ENCODE peak calls at places on chromosomes 16 and 17, in seven cellular contexts. S is HCT116, T is K562, J is SK-N-SH, A is GM12878, Y is H1, B is HepG2. D is an unnamed sample.

GRCh38 chr17:79841369-79842135 is 2.3 kb upstream of the CBX4 start:
- DNase-seq in Y (peak; percentile 71), A (no peak), S (no peak), J (no peak), B (no peak), T (no peak), D (no peak)

GRCh38 chr16:29007865-29008593 is 23.2 kb downstream of the LAT start:
- DNase-seq in S (no peak), J (no peak), B (no peak), Y (no peak), T (peak; percentile 42), A (no peak), D (no peak)

GRCh38 chr17:80692931-80693467 is 148.4 kb downstream of the RPTOR start:
- DNase-seq in B (no peak), A (no peak), Y (no peak), J (peak; percentile 80), T (no peak), S (no peak), D (no peak)

GRCh38 chr16:53129281-53130192 is 74.7 kb downstream of the CHD9 start:
- DNase-seq in Y (no peak), A (no peak), J (peak; percentile 12), S (no peak), B (peak; percentile 62), T (no peak), D (no peak)

GRCh38 chr17:56297142-56297541 is 143.9 kb downstream of the ANKFN1 start:
- DNase-seq in J (no peak), S (no peak), A (no peak), T (no peak), B (no peak), Y (no peak), D (no peak)

GRCh38 chr17:21573961-21574610 is 118.2 kb upstream of the KCNJ18 start:
- DNase-seq in J (peak; percentile 81), T (no peak), S (no peak), Y (no peak), B (no peak), A (no peak), D (no peak)

GRCh38 chr16:81521141-81521626 is 76.6 kb downstream of the CMIP start:
- DNase-seq in Y (no peak), B (no peak), S (no peak), J (peak; percentile 84), A (no peak), T (peak; percentile 67), D (no peak)

GRCh38 chr17:62735027-62735651 is 73.0 kb downstream of the MARCHF10 start:
- DNase-seq in T (no peak), A (no peak), J (no peak), S (no peak), Y (no peak), B (no peak), D (no peak)

GRCh38 chr16:59573528-59574271 is 839.6 kb upstream of the GOT2 start:
- DNase-seq in A (no peak), Y (no peak), B (no peak), T (no peak), J (no peak), S (no peak), D (no peak)

GRCh38 chr17:67165201-67165600 is 79.8 kb downstream of the HELZ start:
- DNase-seq in T (no peak), A (no peak), B (no peak), Y (no peak), S (no peak), J (no peak), D (no peak)

GRCh38 chr17:80328620-80329380 is 68.1 kb downstream of the RNF213 start:
- DNase-seq in A (no peak), Y (no peak), B (no peak), J (no peak), S (no peak), T (no peak), D (no peak)

GRCh38 chr17:16440814-16441629 is 25.7 kb downstream of the TRPV2 start:
- DNase-seq in S (no peak), J (no peak), B (no peak), T (no peak), Y (no peak), A (no peak), D (no peak)

GRCh38 chr17:17840751-17841591 is 4.2 kb upstream of the SREBF1 start:
- DNase-seq in Y (no peak), B (peak; percentile 35), T (no peak), S (no peak), J (no peak), A (no peak), D (no peak)

GRCh38 chr17:80152057-80152831 is 5.3 kb upstream of the EIF4A3 start:
- DNase-seq in J (no peak), S (no peak), Y (no peak), A (no peak), B (no peak), T (no peak), D (no peak)

GRCh38 chr17:43992641-43993040 is 11.8 kb upstream of the NAGS start:
- DNase-seq in Y (no peak), A (no peak), B (no peak), T (no peak), S (no peak), J (no peak), D (no peak)

GRCh38 chr17:5468075-5468473 is 708 bp downstream of the DHX33 start:
- DNase-seq in J (peak; percentile 36), A (no peak), Y (no peak), S (no peak), T (peak; percentile 11), B (no peak), D (no peak)

GRCh38 chr16:79607587-79607986 is 7.0 kb upstream of the MAF start:
- DNase-seq in S (no peak), J (no peak), A (no peak), B (no peak), T (no peak), Y (no peak), D (no peak)

GRCh38 chr17:76384987-76385891 is 830 bp downstream of the SPHK1 start:
- DNase-seq in S (no peak), A (no peak), J (peak; percentile 76), Y (peak; percentile 74), B (peak; percentile 39), T (peak; percentile 55), D (peak; percentile 43)

GRCh38 chr16:31074814-31075183 is 577 bp downstream of the ZNF646 start:
- DNase-seq in A (no peak), S (no peak), Y (no peak), J (no peak), T (no peak), B (no peak), D (peak; percentile 24)

GRCh38 chr16:64312292-64312691 is 809.6 kb downstream of the CDH11 start:
- DNase-seq in J (no peak), S (no peak), A (no peak), Y (no peak), T (no peak), B (no peak), D (no peak)

GRCh38 chr17:37098910-37099664 is 150.3 kb downstream of the AATF start:
- DNase-seq in S (no peak), T (no peak), Y (no peak), B (no peak), J (no peak), A (no peak), D (no peak)

GRCh38 chr17:81959362-81960129 is 1.4 kb downstream of the NOTUM start:
- DNase-seq in S (no peak), J (peak; percentile 96), A (no peak), Y (peak; percentile 72), T (peak; percentile 86), B (peak; percentile 40), D (peak; percentile 90)

GRCh38 chr17:149897-150575 is 12.7 kb downstream of the SCGB1C2 start:
- DNase-seq in A (no peak), B (no peak), S (no peak), T (no peak), J (no peak), Y (no peak), D (peak; percentile 66)

GRCh38 chr17:63381101-63381729 is 64.9 kb downstream of the CYB561 start:
- DNase-seq in J (peak; percentile 71), B (no peak), S (no peak), Y (no peak), A (no peak), T (peak; percentile 14), D (no peak)

GRCh38 chr17:39818282-39819000 is 45.7 kb downstream of the IKZF3 start:
- DNase-seq in S (no peak), J (no peak), Y (no peak), A (no peak), T (no peak), B (no peak), D (no peak)

DNA sequence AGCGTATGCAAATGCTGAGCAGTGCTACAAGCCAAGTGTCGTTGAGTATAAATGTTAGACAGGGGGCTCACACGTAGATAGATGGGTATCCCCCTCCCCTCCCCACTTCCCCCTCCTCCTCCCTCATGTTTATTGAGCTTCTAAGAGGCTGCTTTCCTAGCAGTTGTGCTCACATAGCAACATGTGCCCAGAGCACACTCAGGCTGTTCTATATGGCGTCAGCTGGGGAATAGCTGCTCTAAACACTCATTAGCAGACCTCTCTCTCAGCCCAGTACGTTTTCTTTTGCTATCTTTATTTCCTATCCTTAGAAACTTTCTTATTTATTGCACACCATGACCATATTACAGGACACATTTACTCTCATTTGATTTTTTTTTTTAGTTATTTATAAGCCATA is 1.8 kb downstream of the KCNJ2 start:
- DNase-seq in T (no peak), B (no peak), Y (no peak), S (no peak), J (no peak), A (no peak), D (no peak)
- TF ChIP-seq JUND in T (no peak), B (no peak), Y (no peak), S (no peak), J (no peak), A (no peak), D (no peak)

DNA sequence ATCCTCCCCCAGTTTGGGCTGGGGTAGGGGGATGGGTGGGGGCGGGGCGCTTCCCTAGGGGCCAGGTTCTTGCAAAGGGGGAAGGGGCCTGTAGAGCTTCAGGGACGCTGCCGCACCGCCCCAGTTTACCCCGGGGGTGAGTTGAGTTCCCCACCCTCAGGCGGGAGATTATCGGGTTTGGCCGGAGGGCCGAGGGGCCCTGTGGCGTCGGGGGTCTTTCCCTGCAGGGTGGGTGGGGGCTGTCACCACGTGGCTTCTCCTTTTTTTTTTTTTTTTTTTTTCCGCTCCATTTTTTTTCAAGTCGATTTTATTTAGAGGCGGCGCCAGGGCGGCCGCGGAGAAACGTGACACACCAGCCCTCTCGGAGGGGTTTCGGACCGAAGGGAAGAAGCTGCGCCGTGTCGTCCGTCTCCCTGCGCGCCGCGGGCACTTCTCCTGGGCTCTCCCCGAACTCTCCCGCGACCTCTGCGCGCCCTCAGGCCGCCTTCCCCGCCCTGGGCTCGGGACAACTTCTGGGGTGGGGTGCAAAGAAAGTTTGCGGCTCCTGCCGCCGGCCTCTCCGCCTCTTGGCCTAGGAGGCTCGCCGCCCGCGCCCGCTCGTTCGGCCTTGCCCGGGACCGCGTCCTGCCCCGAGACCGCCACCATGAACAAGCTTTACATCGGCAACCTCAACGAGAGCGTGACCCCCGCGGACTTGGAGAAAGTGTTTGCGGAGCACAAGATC is at the start of gene IGF2BP1:
- DNase-seq in T (peak; percentile 79), A (no peak), Y (peak; percentile 82), B (peak; percentile 81), S (no peak), J (peak; percentile 61), D (no peak)
- TF ChIP-seq JUND in T (no peak), A (no peak), Y (no peak), B (no peak), S (no peak), J (no peak), D (no peak)

GRCh38 chr16:50154369-50154947 is 1.4 kb downstream of the TENT4B start:
- DNase-seq in Y (no peak), A (no peak), J (peak; percentile 25), S (no peak), T (peak; percentile 40), B (no peak), D (no peak)
- TF ChIP-seq JUND in Y (no peak), A (no peak), J (no peak), S (no peak), T (no peak), B (no peak), D (no peak)

GRCh38 chr16:69526831-69527655 is 38.7 kb upstream of the NFAT5 start:
- DNase-seq in T (no peak), S (no peak), J (no peak), B (no peak), Y (no peak), A (no peak), D (no peak)
- TF ChIP-seq JUND in T (no peak), S (no peak), J (no peak), B (no peak), Y (no peak), A (no peak), D (no peak)